ENCODE peak calls at places on chromosomes 13 and 19, in ten cellular contexts. One of them, this sample, is unnamed.

GRCh38 chr13:69324109-69324886 is 783.3 kb upstream of the ATXN8OS start:
- DNase-seq in PC-3: peak
- DNase-seq in neuronal stem cell: peak
- DNase-seq in OCI-LY7: peak
- DNase-seq in GM23338: peak
- DNase-seq in IMR-90: no peak
- DNase-seq in astrocyte: peak
- DNase-seq in neural progenitor cell: peak
- DNase-seq in HCT116: peak
- DNase-seq in mesendoderm: no peak
- DNase-seq in this sample: no peak

GRCh38 chr19:1923319-1923718 is 17.7 kb upstream of the CSNK1G2 start:
- DNase-seq in PC-3: no peak
- DNase-seq in neuronal stem cell: no peak
- DNase-seq in OCI-LY7: peak
- DNase-seq in GM23338: no peak
- DNase-seq in IMR-90: no peak
- DNase-seq in astrocyte: no peak
- DNase-seq in neural progenitor cell: no peak
- DNase-seq in HCT116: no peak
- DNase-seq in mesendoderm: no peak
- DNase-seq in this sample: peak

GRCh38 chr19:31675187-31675913 is 326.1 kb upstream of the TSHZ3 start:
- DNase-seq in PC-3: peak
- DNase-seq in neuronal stem cell: no peak
- DNase-seq in OCI-LY7: no peak
- DNase-seq in GM23338: no peak
- DNase-seq in IMR-90: peak
- DNase-seq in astrocyte: peak
- DNase-seq in neural progenitor cell: no peak
- DNase-seq in HCT116: no peak
- DNase-seq in mesendoderm: no peak
- DNase-seq in this sample: no peak

GRCh38 chr13:45194081-45194939 is 6.5 kb downstream of the KCTD4 start:
- DNase-seq in PC-3: no peak
- DNase-seq in neuronal stem cell: no peak
- DNase-seq in OCI-LY7: no peak
- DNase-seq in GM23338: peak
- DNase-seq in IMR-90: peak
- DNase-seq in astrocyte: peak
- DNase-seq in neural progenitor cell: peak
- DNase-seq in HCT116: no peak
- DNase-seq in mesendoderm: peak
- DNase-seq in this sample: no peak

GRCh38 chr19:34044011-34044410 is 128.3 kb upstream of the LSM14A start:
- DNase-seq in PC-3: no peak
- DNase-seq in neuronal stem cell: no peak
- DNase-seq in OCI-LY7: no peak
- DNase-seq in GM23338: no peak
- DNase-seq in IMR-90: no peak
- DNase-seq in astrocyte: no peak
- DNase-seq in neural progenitor cell: no peak
- DNase-seq in HCT116: no peak
- DNase-seq in mesendoderm: peak
- DNase-seq in this sample: no peak

GRCh38 chr13:73966331-73966730 is 167.9 kb downstream of the KLF12 start:
- DNase-seq in PC-3: no peak
- DNase-seq in neuronal stem cell: no peak
- DNase-seq in OCI-LY7: no peak
- DNase-seq in GM23338: no peak
- DNase-seq in IMR-90: no peak
- DNase-seq in astrocyte: no peak
- DNase-seq in neural progenitor cell: no peak
- DNase-seq in HCT116: no peak
- DNase-seq in mesendoderm: no peak
- DNase-seq in this sample: no peak

GRCh38 chr19:374183-374885 is 29.7 kb upstream of the MIER2 start:
- DNase-seq in PC-3: peak
- DNase-seq in neuronal stem cell: no peak
- DNase-seq in OCI-LY7: no peak
- DNase-seq in GM23338: no peak
- DNase-seq in IMR-90: no peak
- DNase-seq in astrocyte: no peak
- DNase-seq in neural progenitor cell: no peak
- DNase-seq in HCT116: no peak
- DNase-seq in mesendoderm: no peak
- DNase-seq in this sample: no peak

GRCh38 chr13:97342136-97342535 is 91.8 kb upstream of the RAP2A start:
- DNase-seq in PC-3: no peak
- DNase-seq in neuronal stem cell: no peak
- DNase-seq in OCI-LY7: no peak
- DNase-seq in GM23338: no peak
- DNase-seq in IMR-90: no peak
- DNase-seq in astrocyte: no peak
- DNase-seq in neural progenitor cell: no peak
- DNase-seq in HCT116: no peak
- DNase-seq in mesendoderm: no peak
- DNase-seq in this sample: no peak

GRCh38 chr13:67421475-67421874 is 191.3 kb upstream of the PCDH9 start:
- DNase-seq in PC-3: no peak
- DNase-seq in neuronal stem cell: no peak
- DNase-seq in OCI-LY7: no peak
- DNase-seq in GM23338: no peak
- DNase-seq in IMR-90: no peak
- DNase-seq in astrocyte: no peak
- DNase-seq in neural progenitor cell: no peak
- DNase-seq in HCT116: no peak
- DNase-seq in mesendoderm: no peak
- DNase-seq in this sample: no peak

GRCh38 chr13:67410645-67411044 is 180.5 kb upstream of the PCDH9 start:
- DNase-seq in PC-3: no peak
- DNase-seq in neuronal stem cell: peak
- DNase-seq in OCI-LY7: no peak
- DNase-seq in GM23338: peak
- DNase-seq in IMR-90: no peak
- DNase-seq in astrocyte: no peak
- DNase-seq in neural progenitor cell: peak
- DNase-seq in HCT116: no peak
- DNase-seq in mesendoderm: peak
- DNase-seq in this sample: no peak

DNA sequence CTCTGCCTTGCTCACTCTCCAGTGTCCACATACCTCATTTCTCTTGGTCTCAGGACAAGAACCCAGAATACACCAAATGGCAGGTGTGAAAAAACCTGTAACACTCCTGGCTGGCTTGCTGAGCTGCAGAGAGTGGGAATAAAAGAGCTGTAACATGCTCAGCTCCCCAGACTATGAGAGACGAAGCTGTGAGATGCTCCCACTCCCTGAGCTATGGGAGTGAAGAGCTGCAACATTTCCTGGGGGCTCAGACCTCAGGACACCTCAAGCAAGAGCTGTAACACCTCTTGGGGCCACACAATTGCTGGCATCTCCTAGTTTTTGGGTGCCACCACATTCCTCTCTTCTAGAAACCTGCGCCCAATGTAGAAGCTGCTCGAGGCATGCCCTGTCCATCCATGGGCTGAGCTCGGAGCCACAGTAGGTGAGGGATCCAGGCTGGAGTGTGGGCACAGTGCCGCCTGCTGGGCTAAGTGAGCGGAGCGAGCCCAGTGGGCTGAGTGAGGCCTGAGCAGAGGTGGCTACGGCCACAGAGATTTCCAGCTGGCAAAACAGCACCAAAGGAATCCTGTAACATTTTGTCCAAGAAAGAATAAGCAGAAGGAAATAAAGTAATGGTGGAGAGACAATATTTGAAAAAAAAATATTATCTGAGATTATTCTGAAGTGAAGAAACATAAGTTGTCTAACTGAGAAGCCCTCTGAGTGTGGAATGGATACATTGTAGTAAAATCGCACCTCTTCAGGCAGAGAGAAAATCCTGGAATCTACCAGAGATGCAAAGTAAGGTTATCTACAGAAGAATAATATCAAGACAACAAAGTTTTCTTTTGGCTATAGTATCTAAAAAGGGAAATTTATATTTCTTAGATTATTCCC is 186.2 kb upstream of the PCDH9 start:
- DNase-seq in PC-3: peak
- DNase-seq in neuronal stem cell: peak
- DNase-seq in OCI-LY7: peak
- DNase-seq in GM23338: peak
- DNase-seq in IMR-90: peak
- DNase-seq in astrocyte: peak
- DNase-seq in neural progenitor cell: peak
- DNase-seq in HCT116: no peak
- DNase-seq in mesendoderm: peak
- DNase-seq in this sample: peak
- H3K4me2 ChIP-seq in PC-3: no peak
- H3K4me2 ChIP-seq in neuronal stem cell: no peak
- H3K4me2 ChIP-seq in OCI-LY7: no peak
- H3K4me2 ChIP-seq in GM23338: no peak
- H3K4me2 ChIP-seq in IMR-90: no peak
- H3K4me2 ChIP-seq in astrocyte: no peak
- H3K4me2 ChIP-seq in neural progenitor cell: no peak
- H3K4me2 ChIP-seq in HCT116: no peak
- H3K4me2 ChIP-seq in mesendoderm: no peak
- H3K4me2 ChIP-seq in this sample: no peak

DNA sequence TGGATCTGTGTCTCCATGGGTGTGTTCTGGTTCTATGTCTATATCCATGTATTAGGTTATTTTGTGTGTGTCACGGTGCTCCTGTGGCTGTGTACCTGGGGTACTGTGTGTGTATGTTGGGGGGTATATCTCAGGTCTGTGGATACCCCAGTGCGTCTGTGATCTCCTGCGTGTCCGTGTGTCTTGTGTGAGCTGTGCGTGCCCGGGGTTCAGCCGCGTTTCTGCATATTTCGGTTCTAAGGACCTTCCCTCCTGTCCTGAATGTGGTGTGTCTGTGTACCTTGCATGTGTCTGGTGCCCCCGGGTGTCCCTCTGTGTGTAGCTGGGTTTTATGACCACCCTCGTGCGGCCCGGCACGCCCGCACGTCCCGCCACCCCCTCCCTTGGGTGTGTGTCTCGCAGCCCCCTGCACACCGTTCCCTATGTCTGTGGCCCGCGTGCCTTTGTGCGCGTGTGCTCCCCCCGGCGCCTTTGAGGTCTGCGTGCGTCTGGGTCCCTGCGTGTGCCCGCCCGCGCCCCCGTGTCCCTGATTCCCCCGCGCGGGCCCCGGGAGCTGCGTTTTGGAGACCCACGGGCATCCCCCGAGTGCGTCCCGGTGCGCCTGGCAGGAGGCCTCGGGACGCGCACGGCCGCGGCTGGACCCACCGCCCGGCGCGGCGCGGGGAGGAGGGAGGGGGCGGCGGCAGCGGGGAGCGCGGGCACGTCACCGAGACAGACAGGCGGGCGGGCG is 12.3 kb upstream of the NANOS3 start:
- DNase-seq in PC-3: no peak
- DNase-seq in neuronal stem cell: no peak
- DNase-seq in OCI-LY7: no peak
- DNase-seq in GM23338: no peak
- DNase-seq in IMR-90: no peak
- DNase-seq in astrocyte: no peak
- DNase-seq in neural progenitor cell: no peak
- DNase-seq in HCT116: no peak
- DNase-seq in mesendoderm: no peak
- DNase-seq in this sample: peak
- H3K4me2 ChIP-seq in PC-3: peak
- H3K4me2 ChIP-seq in neuronal stem cell: peak
- H3K4me2 ChIP-seq in OCI-LY7: no peak
- H3K4me2 ChIP-seq in GM23338: peak
- H3K4me2 ChIP-seq in IMR-90: no peak
- H3K4me2 ChIP-seq in astrocyte: peak
- H3K4me2 ChIP-seq in neural progenitor cell: peak
- H3K4me2 ChIP-seq in HCT116: peak
- H3K4me2 ChIP-seq in mesendoderm: no peak
- H3K4me2 ChIP-seq in this sample: no peak

DNA sequence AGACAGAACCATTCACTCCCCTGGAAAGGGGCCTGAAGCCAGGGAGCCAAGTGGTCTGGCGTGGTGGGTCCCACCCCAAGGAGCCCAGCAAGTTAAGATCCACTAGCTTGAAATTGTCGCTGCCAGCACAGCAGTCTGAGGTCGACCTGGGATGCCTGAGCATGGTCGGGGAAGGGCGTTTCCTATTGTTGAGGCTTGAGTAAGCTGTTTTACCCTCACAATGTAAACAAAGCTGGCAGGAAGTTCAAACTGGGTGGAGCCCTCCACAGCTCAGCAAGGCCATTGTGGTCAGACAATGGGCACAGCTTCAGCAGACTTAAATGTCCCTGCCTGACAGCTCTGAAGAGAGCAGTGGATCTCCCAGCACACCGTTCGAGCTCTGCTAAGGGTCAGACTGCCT is 195.6 kb upstream of the DACH1 start:
- DNase-seq in PC-3: peak
- DNase-seq in neuronal stem cell: peak
- DNase-seq in OCI-LY7: no peak
- DNase-seq in GM23338: peak
- DNase-seq in IMR-90: no peak
- DNase-seq in astrocyte: no peak
- DNase-seq in neural progenitor cell: peak
- DNase-seq in HCT116: no peak
- DNase-seq in mesendoderm: peak
- DNase-seq in this sample: no peak
- H3K4me2 ChIP-seq in PC-3: peak
- H3K4me2 ChIP-seq in neuronal stem cell: no peak
- H3K4me2 ChIP-seq in OCI-LY7: no peak
- H3K4me2 ChIP-seq in GM23338: peak
- H3K4me2 ChIP-seq in IMR-90: no peak
- H3K4me2 ChIP-seq in astrocyte: peak
- H3K4me2 ChIP-seq in neural progenitor cell: peak
- H3K4me2 ChIP-seq in HCT116: no peak
- H3K4me2 ChIP-seq in mesendoderm: no peak
- H3K4me2 ChIP-seq in this sample: no peak

GRCh38 chr19:3474614-3475013 is 5.7 kb downstream of the SMIM24 start:
- DNase-seq in PC-3: no peak
- DNase-seq in neuronal stem cell: no peak
- DNase-seq in OCI-LY7: no peak
- DNase-seq in GM23338: no peak
- DNase-seq in IMR-90: no peak
- DNase-seq in astrocyte: no peak
- DNase-seq in neural progenitor cell: no peak
- DNase-seq in HCT116: no peak
- DNase-seq in mesendoderm: no peak
- DNase-seq in this sample: no peak

GRCh38 chr19:3476830-3477229 is 3.5 kb downstream of the SMIM24 start:
- DNase-seq in PC-3: no peak
- DNase-seq in neuronal stem cell: no peak
- DNase-seq in OCI-LY7: no peak
- DNase-seq in GM23338: no peak
- DNase-seq in IMR-90: no peak
- DNase-seq in astrocyte: no peak
- DNase-seq in neural progenitor cell: no peak
- DNase-seq in HCT116: no peak
- DNase-seq in mesendoderm: no peak
- DNase-seq in this sample: no peak

GRCh38 chr19:3471954-3472655 is 8.2 kb downstream of the SMIM24 start:
- DNase-seq in PC-3: peak
- DNase-seq in neuronal stem cell: no peak
- DNase-seq in OCI-LY7: peak
- DNase-seq in GM23338: no peak
- DNase-seq in IMR-90: no peak
- DNase-seq in astrocyte: no peak
- DNase-seq in neural progenitor cell: peak
- DNase-seq in HCT116: no peak
- DNase-seq in mesendoderm: no peak
- DNase-seq in this sample: peak

GRCh38 chr19:3475449-3475848 is 4.9 kb downstream of the SMIM24 start:
- DNase-seq in PC-3: no peak
- DNase-seq in neuronal stem cell: no peak
- DNase-seq in OCI-LY7: no peak
- DNase-seq in GM23338: no peak
- DNase-seq in IMR-90: no peak
- DNase-seq in astrocyte: no peak
- DNase-seq in neural progenitor cell: no peak
- DNase-seq in HCT116: no peak
- DNase-seq in mesendoderm: no peak
- DNase-seq in this sample: no peak

DNA sequence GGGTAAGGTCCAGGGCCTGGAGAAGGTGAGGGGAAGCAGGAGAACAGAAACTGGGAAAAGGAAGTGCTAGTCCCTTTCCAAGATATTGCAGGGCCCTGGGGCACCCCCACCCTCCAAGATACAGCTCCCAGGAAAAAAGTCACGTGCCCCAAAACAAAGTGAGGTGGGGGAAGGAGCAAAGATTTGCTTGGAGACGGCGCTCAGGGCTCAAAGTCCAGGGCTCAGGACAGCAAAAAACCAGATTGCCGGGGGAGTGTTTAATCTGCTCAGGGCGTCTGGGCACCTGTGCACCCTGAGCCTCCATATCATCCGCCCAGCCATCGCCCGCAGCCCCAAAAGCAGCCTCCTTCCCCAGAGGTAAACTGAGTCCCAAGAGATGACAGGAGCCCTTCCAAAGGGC is 6.3 kb downstream of the SMIM24 start:
- DNase-seq in PC-3: no peak
- DNase-seq in neuronal stem cell: no peak
- DNase-seq in OCI-LY7: no peak
- DNase-seq in GM23338: no peak
- DNase-seq in IMR-90: no peak
- DNase-seq in astrocyte: no peak
- DNase-seq in neural progenitor cell: no peak
- DNase-seq in HCT116: no peak
- DNase-seq in mesendoderm: no peak
- DNase-seq in this sample: no peak
- H3K4me2 ChIP-seq in PC-3: no peak
- H3K4me2 ChIP-seq in neuronal stem cell: no peak
- H3K4me2 ChIP-seq in OCI-LY7: no peak
- H3K4me2 ChIP-seq in GM23338: no peak
- H3K4me2 ChIP-seq in IMR-90: no peak
- H3K4me2 ChIP-seq in astrocyte: no peak
- H3K4me2 ChIP-seq in neural progenitor cell: no peak
- H3K4me2 ChIP-seq in HCT116: no peak
- H3K4me2 ChIP-seq in mesendoderm: no peak
- H3K4me2 ChIP-seq in this sample: no peak